ENCODE peak calls at places on chromosomes 13 and 19, in five cellular contexts. T is NCI-H2081, J is left ventricle myocardium inferior, H is IMR-90, C is Caki2. V is an unnamed sample.

GRCh38 chr19:14003279-14004051 is 2.7 kb downstream of the RFX1 start:
- DNase-seq in T (no peak), J (peak), H (no peak), C (no peak), V (no peak)

GRCh38 chr19:41484822-41485221 is 41.9 kb downstream of the ERICH4 start:
- DNase-seq in T (no peak), J (no peak), H (no peak), C (no peak), V (no peak)

GRCh38 chr19:14405380-14405757 is 13.8 kb downstream of the DDX39A start:
- DNase-seq in T (no peak), J (no peak), H (no peak), C (no peak), V (no peak)

GRCh38 chr13:42985312-42986175 is 6.5 kb downstream of the EPSTI1 start:
- DNase-seq in T (no peak), J (no peak), H (no peak), C (peak), V (no peak)

GRCh38 chr19:38657633-38658222 is 10.3 kb downstream of the ACTN4 start:
- DNase-seq in T (no peak), J (no peak), H (peak), C (peak), V (no peak)

GRCh38 chr19:22619371-22619770 is 14.8 kb upstream of the ZNF492 start:
- DNase-seq in T (no peak), J (no peak), H (no peak), C (no peak), V (no peak)

GRCh38 chr19:53870485-53870844 is 2.8 kb downstream of the MYADM start:
- DNase-seq in T (no peak), J (no peak), H (no peak), C (no peak), V (no peak)

GRCh38 chr13:43369319-43369718 is 345.9 kb downstream of the DNAJC15 start:
- DNase-seq in T (no peak), J (no peak), H (no peak), C (no peak), V (no peak)

GRCh38 chr19:1819211-1819975 is 7.3 kb upstream of the ATP8B3 start:
- DNase-seq in T (no peak), J (peak), H (no peak), C (no peak), V (no peak)

GRCh38 chr13:40662866-40663265 is 3.6 kb downstream of the FOXO1 start:
- DNase-seq in T (no peak), J (no peak), H (no peak), C (no peak), V (no peak)

GRCh38 chr13:103133551-103133950 is 67.3 kb upstream of the SLC10A2 start:
- DNase-seq in T (no peak), J (no peak), H (no peak), C (no peak), V (no peak)

GRCh38 chr19:38266070-38266469 is 1.7 kb downstream of the SPINT2 start:
- DNase-seq in T (peak), J (no peak), H (no peak), C (peak), V (no peak)

GRCh38 chr13:77480071-77480470 is 55.4 kb upstream of the SCEL start:
- DNase-seq in T (no peak), J (no peak), H (no peak), C (no peak), V (no peak)

GRCh38 chr19:50238043-50238442 is 34.6 kb downstream of the MYH14 start:
- DNase-seq in T (no peak), J (peak), H (no peak), C (no peak), V (no peak)

GRCh38 chr13:37313383-37313782 is 207.9 kb upstream of the CSNK1A1L start:
- DNase-seq in T (no peak), J (no peak), H (peak), C (no peak), V (no peak)

GRCh38 chr13:30376426-30377311 is 45.6 kb upstream of the UBE2L5 start:
- DNase-seq in T (no peak), J (no peak), H (no peak), C (peak), V (no peak)

GRCh38 chr13:45500492-45501174 is 35.9 kb downstream of the COG3 start:
- DNase-seq in T (no peak), J (no peak), H (peak), C (peak), V (no peak)

GRCh38 chr19:18208098-18208951 is 4.5 kb upstream of the RAB3A start:
- DNase-seq in T (no peak), J (peak), H (peak), C (no peak), V (peak)

GRCh38 chr19:49973987-49974386 is 13.0 kb upstream of the SIGLEC11 start:
- DNase-seq in T (no peak), J (peak), H (no peak), C (no peak), V (no peak)

GRCh38 chr19:10260141-10260584 is 8.1 kb downstream of the MRPL4 start:
- DNase-seq in T (no peak), J (no peak), H (no peak), C (no peak), V (no peak)

GRCh38 chr13:20146381-20146780 is 14.5 kb downstream of the GJA3 start:
- DNase-seq in T (no peak), J (no peak), H (no peak), C (no peak), V (no peak)

GRCh38 chr19:50460161-50460765 is 16.0 kb upstream of the EMC10 start:
- DNase-seq in T (no peak), J (no peak), H (peak), C (peak), V (no peak)

GRCh38 chr13:32214073-32214472 is 101.1 kb downstream of the ZAR1L start:
- DNase-seq in T (no peak), J (no peak), H (no peak), C (no peak), V (no peak)

V was measured in D341Med.